ENCODE peak calls at places on chromosomes 7 and 10, in five cellular contexts. One of them, this sample, is unnamed.

GRCh38 chr10:6553937-6554336 is 26.1 kb downstream of the PRKCQ start:
- DNase-seq in sigmoid colon: no peak
- DNase-seq in CD8-positive, alpha-beta memory T cell: no peak
- DNase-seq in esophagus squamous epithelium: no peak
- DNase-seq in psoas muscle: no peak
- DNase-seq in this sample: no peak

GRCh38 chr7:6271694-6272371 is 591 bp downstream of the CYTH3 start:
- DNase-seq in sigmoid colon: peak
- DNase-seq in esophagus squamous epithelium: no peak
- DNase-seq in psoas muscle: peak
- DNase-seq in CD8-positive, alpha-beta memory T cell: peak
- DNase-seq in this sample: no peak

GRCh38 chr10:110967009-110967630 is 47.7 kb downstream of the SHOC2 start:
- DNase-seq in sigmoid colon: no peak
- DNase-seq in esophagus squamous epithelium: no peak
- DNase-seq in CD8-positive, alpha-beta memory T cell: no peak
- DNase-seq in psoas muscle: no peak
- DNase-seq in this sample: no peak

GRCh38 chr7:137674551-137675409 is 172.0 kb downstream of the DGKI start:
- DNase-seq in psoas muscle: no peak
- DNase-seq in esophagus squamous epithelium: no peak
- DNase-seq in CD8-positive, alpha-beta memory T cell: no peak
- DNase-seq in sigmoid colon: no peak
- DNase-seq in this sample: no peak

GRCh38 chr10:114042895-114043531 is 653 bp upstream of the ADRB1 start:
- DNase-seq in CD8-positive, alpha-beta memory T cell: no peak
- DNase-seq in psoas muscle: peak
- DNase-seq in sigmoid colon: peak
- DNase-seq in esophagus squamous epithelium: no peak
- DNase-seq in this sample: no peak

GRCh38 chr7:33395340-33395739 is 266.0 kb downstream of the BBS9 start:
- DNase-seq in CD8-positive, alpha-beta memory T cell: no peak
- DNase-seq in sigmoid colon: no peak
- DNase-seq in esophagus squamous epithelium: no peak
- DNase-seq in psoas muscle: no peak
- DNase-seq in this sample: no peak

GRCh38 chr7:34341331-34341730 is 316.7 kb upstream of the NPSR1 start:
- DNase-seq in CD8-positive, alpha-beta memory T cell: no peak
- DNase-seq in esophagus squamous epithelium: no peak
- DNase-seq in sigmoid colon: no peak
- DNase-seq in psoas muscle: no peak
- DNase-seq in this sample: no peak

GRCh38 chr7:15848362-15848761 is 161.9 kb upstream of the MEOX2 start:
- DNase-seq in sigmoid colon: no peak
- DNase-seq in esophagus squamous epithelium: no peak
- DNase-seq in CD8-positive, alpha-beta memory T cell: no peak
- DNase-seq in psoas muscle: no peak
- DNase-seq in this sample: no peak

GRCh38 chr7:3065724-3066143 is 22.1 kb upstream of the CARD11 start:
- DNase-seq in esophagus squamous epithelium: no peak
- DNase-seq in CD8-positive, alpha-beta memory T cell: peak
- DNase-seq in psoas muscle: peak
- DNase-seq in sigmoid colon: no peak
- DNase-seq in this sample: no peak

DNA sequence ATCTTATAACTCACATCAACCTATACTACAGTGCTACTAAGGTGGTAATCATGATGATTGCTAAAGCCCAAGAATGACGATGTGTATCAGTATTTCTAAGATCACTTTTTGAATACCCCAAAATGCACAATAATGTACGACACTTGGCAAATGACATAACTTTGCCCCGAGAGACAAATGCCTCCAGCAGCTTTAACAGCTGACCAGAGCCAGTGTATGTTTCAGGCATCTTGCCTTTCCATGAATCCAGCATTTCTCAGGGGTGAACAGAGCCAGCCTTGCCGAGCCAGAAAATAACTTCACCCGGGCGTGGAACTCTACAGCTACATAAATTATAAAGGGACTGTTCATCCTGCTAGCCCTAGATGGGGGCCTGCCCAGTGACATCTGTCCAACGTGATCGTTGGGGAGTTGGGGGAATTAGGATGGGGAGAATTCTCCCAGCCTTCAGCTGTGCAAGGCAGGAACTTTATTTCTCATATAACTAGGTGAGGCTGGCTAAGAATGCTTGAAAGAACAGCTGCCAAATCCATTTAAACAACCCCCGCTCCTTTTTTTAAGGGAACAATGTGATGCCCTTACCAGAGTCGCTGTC is 1.7 kb downstream of the IGFBP3 start:
- DNase-seq in CD8-positive, alpha-beta memory T cell: no peak
- DNase-seq in esophagus squamous epithelium: no peak
- DNase-seq in sigmoid colon: no peak
- DNase-seq in psoas muscle: no peak
- DNase-seq in this sample: no peak
- H3K4me3 ChIP-seq in CD8-positive, alpha-beta memory T cell: no peak
- H3K4me3 ChIP-seq in esophagus squamous epithelium: no peak
- H3K4me3 ChIP-seq in sigmoid colon: peak
- H3K4me3 ChIP-seq in psoas muscle: peak
- H3K4me3 ChIP-seq in this sample: peak

GRCh38 chr10:70146489-70147488 is at the start of gene TYSND1:
- DNase-seq in esophagus squamous epithelium: peak
- DNase-seq in CD8-positive, alpha-beta memory T cell: peak
- DNase-seq in sigmoid colon: peak
- DNase-seq in psoas muscle: peak
- DNase-seq in this sample: peak
- H3K27ac ChIP-seq in esophagus squamous epithelium: peak
- H3K27ac ChIP-seq in CD8-positive, alpha-beta memory T cell: peak
- H3K27ac ChIP-seq in sigmoid colon: peak
- H3K27ac ChIP-seq in psoas muscle: peak
- H3K27ac ChIP-seq in this sample: peak

GRCh38 chr10:121813857-121814256 is 114.0 kb downstream of the ATE1 start:
- DNase-seq in sigmoid colon: no peak
- DNase-seq in CD8-positive, alpha-beta memory T cell: no peak
- DNase-seq in esophagus squamous epithelium: no peak
- DNase-seq in psoas muscle: no peak
- DNase-seq in this sample: no peak
- H3K4me3 ChIP-seq in sigmoid colon: no peak
- H3K4me3 ChIP-seq in CD8-positive, alpha-beta memory T cell: no peak
- H3K4me3 ChIP-seq in esophagus squamous epithelium: no peak
- H3K4me3 ChIP-seq in psoas muscle: no peak
- H3K4me3 ChIP-seq in this sample: no peak

GRCh38 chr7:47827886-47828285 is 120.4 kb downstream of the PKD1L1 start:
- DNase-seq in sigmoid colon: no peak
- DNase-seq in esophagus squamous epithelium: no peak
- DNase-seq in CD8-positive, alpha-beta memory T cell: no peak
- DNase-seq in psoas muscle: no peak
- DNase-seq in this sample: no peak
- H3K27ac ChIP-seq in sigmoid colon: no peak
- H3K27ac ChIP-seq in esophagus squamous epithelium: no peak
- H3K27ac ChIP-seq in CD8-positive, alpha-beta memory T cell: no peak
- H3K27ac ChIP-seq in psoas muscle: no peak
- H3K27ac ChIP-seq in this sample: no peak

DNA sequence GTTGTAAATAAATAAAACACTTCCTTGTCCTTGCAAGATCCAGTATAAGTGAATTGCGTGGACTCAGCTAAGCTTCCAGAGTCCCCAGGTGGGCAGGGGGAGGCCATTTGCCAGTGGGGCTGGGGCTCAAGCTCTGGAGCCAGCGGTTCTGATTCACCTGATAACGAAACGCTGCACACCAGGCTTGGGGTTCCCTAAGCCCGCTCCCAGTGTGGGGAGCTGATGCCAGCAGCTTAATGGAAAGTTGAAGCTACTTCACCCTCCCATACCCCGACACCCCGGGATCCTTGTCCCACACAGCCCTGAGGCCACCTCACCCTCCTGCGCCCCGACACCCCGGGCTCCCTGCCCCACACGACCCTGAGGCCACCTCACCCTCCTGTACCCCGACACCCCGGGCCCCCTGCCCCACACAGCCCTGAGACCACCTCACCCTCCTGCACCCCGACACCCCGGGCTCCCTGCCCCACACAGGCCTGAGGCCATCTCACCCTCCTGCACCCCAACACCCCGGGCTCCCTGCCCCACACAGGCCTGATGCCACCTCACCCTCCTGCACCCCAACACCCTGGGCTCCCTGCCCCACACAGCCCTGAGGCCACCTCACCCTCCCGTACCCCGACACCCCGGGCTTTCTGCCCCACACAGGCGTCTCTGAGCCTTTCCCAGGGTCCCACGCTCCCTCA is 30.8 kb downstream of the FKBP6 start:
- DNase-seq in esophagus squamous epithelium: no peak
- DNase-seq in sigmoid colon: no peak
- DNase-seq in psoas muscle: no peak
- DNase-seq in CD8-positive, alpha-beta memory T cell: no peak
- DNase-seq in this sample: no peak
- H3K4me3 ChIP-seq in esophagus squamous epithelium: no peak
- H3K4me3 ChIP-seq in sigmoid colon: no peak
- H3K4me3 ChIP-seq in psoas muscle: peak
- H3K4me3 ChIP-seq in CD8-positive, alpha-beta memory T cell: no peak
- H3K4me3 ChIP-seq in this sample: peak

GRCh38 chr10:91614254-91614624 is 18.6 kb downstream of the PPP1R3C start:
- DNase-seq in esophagus squamous epithelium: no peak
- DNase-seq in sigmoid colon: no peak
- DNase-seq in CD8-positive, alpha-beta memory T cell: no peak
- DNase-seq in psoas muscle: no peak
- DNase-seq in this sample: no peak
- H3K27ac ChIP-seq in esophagus squamous epithelium: peak
- H3K27ac ChIP-seq in sigmoid colon: peak
- H3K27ac ChIP-seq in CD8-positive, alpha-beta memory T cell: no peak
- H3K27ac ChIP-seq in psoas muscle: peak
- H3K27ac ChIP-seq in this sample: peak

GRCh38 chr10:70284542-70285150 is 842 bp upstream of the NPFFR1 start:
- DNase-seq in esophagus squamous epithelium: no peak
- DNase-seq in psoas muscle: no peak
- DNase-seq in sigmoid colon: no peak
- DNase-seq in CD8-positive, alpha-beta memory T cell: no peak
- DNase-seq in this sample: no peak
- H3K4me3 ChIP-seq in esophagus squamous epithelium: no peak
- H3K4me3 ChIP-seq in psoas muscle: no peak
- H3K4me3 ChIP-seq in sigmoid colon: no peak
- H3K4me3 ChIP-seq in CD8-positive, alpha-beta memory T cell: no peak
- H3K4me3 ChIP-seq in this sample: no peak

GRCh38 chr10:80322158-80322557 is 32.7 kb upstream of the MAT1A start:
- DNase-seq in esophagus squamous epithelium: no peak
- DNase-seq in sigmoid colon: no peak
- DNase-seq in psoas muscle: no peak
- DNase-seq in CD8-positive, alpha-beta memory T cell: no peak
- DNase-seq in this sample: no peak

GRCh38 chr10:80321183-80321582 is 31.7 kb upstream of the MAT1A start:
- DNase-seq in esophagus squamous epithelium: no peak
- DNase-seq in CD8-positive, alpha-beta memory T cell: no peak
- DNase-seq in psoas muscle: no peak
- DNase-seq in sigmoid colon: no peak
- DNase-seq in this sample: no peak

GRCh38 chr10:80323298-80323697 is 33.3 kb downstream of the DYDC1 start:
- DNase-seq in esophagus squamous epithelium: no peak
- DNase-seq in sigmoid colon: no peak
- DNase-seq in psoas muscle: no peak
- DNase-seq in CD8-positive, alpha-beta memory T cell: no peak
- DNase-seq in this sample: no peak

GRCh38 chr10:80324086-80324485 is 32.5 kb downstream of the DYDC1 start:
- DNase-seq in sigmoid colon: no peak
- DNase-seq in psoas muscle: no peak
- DNase-seq in esophagus squamous epithelium: no peak
- DNase-seq in CD8-positive, alpha-beta memory T cell: no peak
- DNase-seq in this sample: no peak

DNA sequence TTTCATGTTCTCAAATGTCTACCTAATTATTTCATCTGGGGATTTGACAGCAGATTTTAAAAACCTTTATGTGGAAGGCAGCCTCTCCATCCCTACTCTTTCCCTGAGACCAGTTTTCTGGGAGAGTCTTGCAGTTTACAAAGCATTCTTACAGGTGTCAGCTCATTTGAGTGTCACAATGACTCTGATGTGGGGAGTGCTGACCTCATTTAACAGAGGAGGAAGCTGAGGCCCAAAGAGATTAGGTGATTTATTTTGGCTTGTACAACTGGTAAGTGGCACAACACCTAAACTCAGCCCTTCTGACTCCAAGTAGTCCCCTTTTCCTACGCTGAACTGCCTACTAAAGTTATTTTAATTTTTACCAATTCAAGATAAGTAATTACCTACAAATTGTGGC is 33.3 kb upstream of the MAT1A start:
- DNase-seq in CD8-positive, alpha-beta memory T cell: no peak
- DNase-seq in psoas muscle: no peak
- DNase-seq in esophagus squamous epithelium: no peak
- DNase-seq in sigmoid colon: no peak
- DNase-seq in this sample: no peak
- H3K27ac ChIP-seq in CD8-positive, alpha-beta memory T cell: no peak
- H3K27ac ChIP-seq in psoas muscle: no peak
- H3K27ac ChIP-seq in esophagus squamous epithelium: no peak
- H3K27ac ChIP-seq in sigmoid colon: no peak
- H3K27ac ChIP-seq in this sample: no peak

DNA sequence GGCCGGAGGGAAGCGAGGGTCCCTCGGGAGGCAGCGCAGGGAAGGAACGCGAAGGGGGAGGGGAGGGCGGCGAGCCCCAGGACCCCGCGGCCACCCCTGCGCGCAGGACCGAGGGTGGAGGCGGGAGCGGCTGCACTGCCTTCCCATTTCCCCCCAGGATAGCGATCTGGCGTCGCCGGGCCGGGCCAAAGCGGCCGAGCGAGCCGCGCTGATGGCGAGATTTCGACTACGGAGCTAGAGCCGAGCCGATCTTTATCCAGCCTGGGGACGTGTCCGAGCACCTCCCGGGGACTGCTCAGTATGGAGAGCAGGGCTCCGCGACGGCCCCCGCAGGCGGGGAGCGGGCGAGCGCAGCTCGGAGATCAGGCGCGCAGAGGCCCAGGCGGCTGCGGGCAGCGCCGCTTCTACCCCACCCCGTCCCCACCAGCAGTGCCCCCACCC is 590 bp upstream of the CRTAC1 start:
- DNase-seq in psoas muscle: no peak
- DNase-seq in esophagus squamous epithelium: no peak
- DNase-seq in sigmoid colon: no peak
- DNase-seq in CD8-positive, alpha-beta memory T cell: no peak
- DNase-seq in this sample: no peak
- H3K4me3 ChIP-seq in psoas muscle: peak
- H3K4me3 ChIP-seq in esophagus squamous epithelium: no peak
- H3K4me3 ChIP-seq in sigmoid colon: peak
- H3K4me3 ChIP-seq in CD8-positive, alpha-beta memory T cell: no peak
- H3K4me3 ChIP-seq in this sample: peak

GRCh38 chr10:72002354-72003295 is 38.4 kb downstream of the CHST3 start:
- DNase-seq in sigmoid colon: no peak
- DNase-seq in esophagus squamous epithelium: no peak
- DNase-seq in CD8-positive, alpha-beta memory T cell: no peak
- DNase-seq in psoas muscle: no peak
- DNase-seq in this sample: no peak

GRCh38 chr10:71998840-71999194 is 34.6 kb downstream of the CHST3 start:
- DNase-seq in CD8-positive, alpha-beta memory T cell: no peak
- DNase-seq in sigmoid colon: peak
- DNase-seq in psoas muscle: peak
- DNase-seq in esophagus squamous epithelium: no peak
- DNase-seq in this sample: peak

GRCh38 chr10:71999360-72000072 is 35.3 kb downstream of the CHST3 start:
- DNase-seq in esophagus squamous epithelium: no peak
- DNase-seq in psoas muscle: peak
- DNase-seq in sigmoid colon: peak
- DNase-seq in CD8-positive, alpha-beta memory T cell: no peak
- DNase-seq in this sample: peak

GRCh38 chr10:72000073-72001025 is 36.2 kb downstream of the CHST3 start:
- DNase-seq in psoas muscle: no peak
- DNase-seq in esophagus squamous epithelium: no peak
- DNase-seq in CD8-positive, alpha-beta memory T cell: no peak
- DNase-seq in sigmoid colon: no peak
- DNase-seq in this sample: no peak

GRCh38 chr10:72001026-72001380 is 36.8 kb downstream of the CHST3 start:
- DNase-seq in psoas muscle: no peak
- DNase-seq in esophagus squamous epithelium: no peak
- DNase-seq in CD8-positive, alpha-beta memory T cell: no peak
- DNase-seq in sigmoid colon: peak
- DNase-seq in this sample: peak
- H3K27ac ChIP-seq in psoas muscle: peak
- H3K27ac ChIP-seq in esophagus squamous epithelium: peak
- H3K27ac ChIP-seq in CD8-positive, alpha-beta memory T cell: no peak
- H3K27ac ChIP-seq in sigmoid colon: peak
- H3K27ac ChIP-seq in this sample: peak

This sample was measured in tibial artery.